ENCODE peak calls at places on chromosomes 13 and 19, in eight cellular contexts. W is lower leg skin, K is body of pancreas, V is spleen, T is uterus, I is A549, U is right lobe of liver, O is H54. C is an unnamed sample.

GRCh38 chr19:579842-580155 is 7.4 kb downstream of the BSG start:
- DNase-seq in W (no peak), K (no peak), V (no peak), T (no peak), I (no peak), U (peak), O (no peak), C (no peak)

GRCh38 chr19:4067396-4068057 is 828 bp upstream of the ZBTB7A start:
- DNase-seq in W (peak), K (peak), V (peak), T (peak), I (no peak), U (no peak), O (no peak), C (no peak)

GRCh38 chr13:35892837-35893814 is 238.1 kb downstream of the DCLK1 start:
- DNase-seq in W (no peak), K (no peak), V (no peak), T (no peak), I (no peak), U (no peak), O (no peak), C (no peak)

GRCh38 chr13:66657165-66657895 is 572.8 kb downstream of the PCDH9 start:
- DNase-seq in W (peak), K (peak), V (no peak), T (peak), I (peak), U (no peak), O (no peak), C (peak)

GRCh38 chr13:25415196-25415595 is 43.4 kb downstream of the ATP8A2 start:
- DNase-seq in W (no peak), K (no peak), V (no peak), T (no peak), I (no peak), U (no peak), O (no peak), C (no peak)

GRCh38 chr19:15419413-15420025 is 731 bp upstream of the AKAP8L start:
- DNase-seq in W (no peak), K (peak), V (no peak), T (no peak), I (no peak), U (no peak), O (no peak), C (no peak)

GRCh38 chr13:23325191-23325590 is 108.3 kb downstream of the SACS start:
- DNase-seq in W (no peak), K (no peak), V (no peak), T (no peak), I (no peak), U (no peak), O (no peak), C (no peak)

GRCh38 chr13:94716016-94716415 is 3.7 kb upstream of the SOX21 start:
- DNase-seq in W (no peak), K (no peak), V (no peak), T (no peak), I (no peak), U (no peak), O (no peak), C (no peak)

GRCh38 chr13:30737511-30738342 is 2.4 kb downstream of the ALOX5AP start:
- DNase-seq in W (no peak), K (no peak), V (peak), T (no peak), I (no peak), U (no peak), O (no peak), C (no peak)

DNA sequence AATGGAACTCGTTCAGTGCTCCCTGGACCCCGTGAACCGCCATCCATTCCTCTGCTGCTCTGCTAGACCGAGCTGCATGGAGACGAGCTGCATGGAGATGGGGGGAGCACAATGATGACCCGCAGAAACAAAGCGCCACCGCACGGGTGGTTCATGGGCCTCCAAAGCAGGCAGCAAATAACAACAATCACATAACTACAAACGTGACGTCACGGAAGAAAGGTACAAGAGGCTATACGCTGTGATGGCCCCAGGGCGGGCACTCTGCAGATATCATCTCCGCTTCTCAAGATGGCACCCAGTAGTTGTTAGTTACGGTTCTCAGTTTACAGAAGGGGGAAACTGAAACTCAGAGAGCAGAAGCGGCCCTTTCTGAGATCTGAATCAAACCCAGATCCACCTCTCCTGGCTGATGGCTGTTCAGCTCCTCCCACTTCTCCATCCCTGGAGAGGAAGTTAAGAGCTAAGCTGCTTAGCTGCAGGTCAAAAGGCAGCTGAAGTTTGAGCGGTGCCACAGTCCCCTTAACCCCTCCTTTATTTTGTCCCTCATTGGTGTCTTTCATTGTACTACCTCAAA is 1.7 kb downstream of the ATP13A1 start:
- DNase-seq in W (no peak), K (no peak), V (peak), T (no peak), I (no peak), U (no peak), O (no peak), C (no peak)
- TF ChIP-seq POLR2A in W (no peak), K (no peak), V (no peak), T (no peak), I (no peak), U (no peak), O (no peak), C (no peak)

GRCh38 chr13:99895428-99895998 is 76.1 kb downstream of the ZIC5 start:
- DNase-seq in W (peak), K (no peak), V (no peak), T (no peak), I (no peak), U (no peak), O (no peak), C (no peak)
- TF ChIP-seq POLR2A in W (no peak), K (no peak), V (no peak), T (no peak), I (no peak), U (no peak), O (no peak), C (no peak)

GRCh38 chr13:48532473-48533206 is at the start of gene RCBTB2:
- DNase-seq in W (peak), K (peak), V (peak), T (peak), I (peak), U (peak), O (peak), C (peak)

GRCh38 chr13:48532146-48532472 is 771 bp downstream of the RCBTB2 start:
- DNase-seq in W (no peak), K (no peak), V (no peak), T (no peak), I (no peak), U (no peak), O (no peak), C (no peak)

GRCh38 chr13:48533207-48533499 is 273 bp upstream of the RCBTB2 start:
- DNase-seq in W (no peak), K (no peak), V (no peak), T (no peak), I (peak), U (no peak), O (no peak), C (no peak)

GRCh38 chr13:48530833-48531232 is 2.0 kb downstream of the RCBTB2 start:
- DNase-seq in W (no peak), K (no peak), V (no peak), T (no peak), I (no peak), U (no peak), O (no peak), C (no peak)

GRCh38 chr13:48531416-48532145 is 1.3 kb downstream of the RCBTB2 start:
- DNase-seq in W (no peak), K (no peak), V (no peak), T (no peak), I (no peak), U (no peak), O (no peak), C (no peak)
- TF ChIP-seq POLR2A in W (no peak), K (no peak), V (no peak), T (no peak), I (no peak), U (no peak), O (no peak), C (no peak)

GRCh38 chr19:48271531-48272151 is 1.8 kb downstream of the ZNF114 start:
- DNase-seq in W (peak), K (peak), V (peak), T (peak), I (peak), U (no peak), O (no peak), C (no peak)
- TF ChIP-seq POLR2A in W (no peak), K (peak), V (no peak), T (no peak), I (no peak), U (no peak), O (no peak), C (no peak)

GRCh38 chr19:38304352-38304865 is 358 bp downstream of the C19orf33 start:
- DNase-seq in W (no peak), K (no peak), V (no peak), T (no peak), I (no peak), U (no peak), O (no peak), C (no peak)
- TF ChIP-seq POLR2A in W (no peak), K (no peak), V (no peak), T (no peak), I (no peak), U (no peak), O (no peak), C (no peak)

GRCh38 chr19:51976852-51977251 is 9.8 kb downstream of the ZNF350 start:
- DNase-seq in W (no peak), K (no peak), V (no peak), T (no peak), I (no peak), U (no peak), O (no peak), C (no peak)

GRCh38 chr19:51978882-51979281 is 7.8 kb downstream of the ZNF350 start:
- DNase-seq in W (no peak), K (no peak), V (no peak), T (no peak), I (no peak), U (no peak), O (no peak), C (no peak)

GRCh38 chr19:51977346-51977745 is 9.3 kb downstream of the ZNF350 start:
- DNase-seq in W (no peak), K (no peak), V (no peak), T (no peak), I (no peak), U (no peak), O (no peak), C (no peak)

GRCh38 chr19:51983361-51983760 is 3.3 kb downstream of the ZNF350 start:
- DNase-seq in W (no peak), K (no peak), V (no peak), T (no peak), I (no peak), U (no peak), O (no peak), C (no peak)

GRCh38 chr19:51980116-51980736 is 6.4 kb downstream of the ZNF350 start:
- DNase-seq in W (no peak), K (no peak), V (no peak), T (no peak), I (no peak), U (no peak), O (no peak), C (no peak)
- TF ChIP-seq POLR2A in W (no peak), K (no peak), V (no peak), T (no peak), I (no peak), U (no peak), O (no peak), C (no peak)

GRCh38 chr19:6424190-6424938 is at the start of gene KHSRP:
- DNase-seq in W (no peak), K (no peak), V (no peak), T (peak), I (no peak), U (no peak), O (no peak), C (no peak)
- TF ChIP-seq POLR2A in W (peak), K (peak), V (no peak), T (peak), I (peak), U (peak), O (peak), C (peak)

GRCh38 chr13:50152655-50153309 is 137.5 kb downstream of the KCNRG start:
- DNase-seq in W (no peak), K (no peak), V (no peak), T (no peak), I (no peak), U (no peak), O (no peak), C (no peak)

GRCh38 chr13:50153401-50153800 is 138.2 kb downstream of the KCNRG start:
- DNase-seq in W (no peak), K (no peak), V (no peak), T (no peak), I (no peak), U (no peak), O (no peak), C (no peak)

GRCh38 chr13:50149143-50149703 is 134.0 kb downstream of the KCNRG start:
- DNase-seq in W (no peak), K (no peak), V (no peak), T (no peak), I (no peak), U (no peak), O (no peak), C (no peak)

GRCh38 chr13:50152224-50152623 is 137.0 kb downstream of the KCNRG start:
- DNase-seq in W (no peak), K (no peak), V (no peak), T (no peak), I (no peak), U (no peak), O (no peak), C (no peak)

DNA sequence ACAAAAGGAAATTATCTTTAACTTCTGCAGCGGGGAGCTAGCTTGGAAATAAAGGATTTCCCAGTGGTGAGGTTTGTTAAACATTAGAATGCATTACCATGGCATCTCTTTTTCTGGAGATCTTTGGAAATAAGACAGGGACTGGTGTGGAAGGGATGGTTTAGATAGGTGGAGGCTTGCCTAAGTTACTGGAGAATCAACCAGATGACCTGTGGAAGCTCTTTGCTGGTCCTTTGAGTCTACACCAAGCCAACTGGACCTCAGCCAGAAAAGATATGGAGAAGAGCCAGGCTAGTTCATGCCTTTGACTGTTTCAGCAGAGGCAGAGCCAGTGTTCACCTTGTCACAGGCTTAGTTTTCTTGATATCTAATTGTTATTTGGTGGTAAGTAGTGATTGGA is 134.7 kb downstream of the KCNRG start:
- DNase-seq in W (no peak), K (peak), V (no peak), T (no peak), I (no peak), U (peak), O (no peak), C (no peak)
- TF ChIP-seq POLR2A in W (no peak), K (no peak), V (no peak), T (no peak), I (no peak), U (no peak), O (no peak), C (no peak)

DNA sequence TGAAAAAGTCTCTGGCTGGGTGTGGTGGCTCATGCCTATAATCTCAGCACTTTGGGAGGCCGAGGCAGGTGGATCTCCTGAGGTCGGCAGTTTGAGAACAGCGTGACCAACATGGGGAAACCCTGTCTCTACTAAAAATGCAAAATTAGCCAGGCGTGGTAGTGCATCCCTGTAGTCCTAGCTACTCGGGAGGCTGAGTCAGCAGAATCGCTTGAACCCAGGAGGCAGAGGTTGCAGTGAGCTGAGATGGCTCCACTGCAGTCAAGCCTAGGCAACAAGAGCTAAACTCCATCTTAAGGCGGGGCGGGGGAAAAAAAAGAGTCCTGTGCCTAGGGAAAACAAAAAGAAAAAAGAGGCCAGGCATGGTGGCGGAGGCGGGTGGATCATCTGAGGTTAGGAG is 2.2 kb downstream of the ZNF43 start:
- DNase-seq in W (no peak), K (no peak), V (no peak), T (no peak), I (no peak), U (no peak), O (no peak), C (no peak)
- TF ChIP-seq POLR2A in W (no peak), K (no peak), V (no peak), T (no peak), I (no peak), U (no peak), O (no peak), C (no peak)

GRCh38 chr19:17448190-17448967 is at the start of gene TMEM221:
- DNase-seq in W (peak), K (peak), V (peak), T (peak), I (peak), U (no peak), O (no peak), C (peak)
- TF ChIP-seq POLR2A in W (no peak), K (no peak), V (no peak), T (no peak), I (peak), U (no peak), O (no peak), C (no peak)

C was measured in gastrocnemius medialis.